ENCODE peak calls at places on chromosomes 11 and 22, in ten cellular contexts. One of them, this sample, is unnamed.

GRCh38 chr11:61609970-61610347 is 29.1 kb upstream of the SYT7 start:
- DNase-seq in breast epithelium: no peak
- DNase-seq in chondrocyte: no peak
- DNase-seq in non-pigmented ciliary epithelial cell: no peak
- DNase-seq in epithelial cell of esophagus: peak; percentile 49
- DNase-seq in IMR-90: no peak
- DNase-seq in NCI-H345: peak; percentile 78
- DNase-seq in mucosa of gallbladder: no peak
- DNase-seq in endothelial cell: no peak
- DNase-seq in activated naive CD4-positive, alpha-beta T cell treated with anti-CD3 and anti-CD28 coated beads, Interleukin-2, amount 50 U/mL, for 16 hours: no peak
- DNase-seq in this sample: no peak

GRCh38 chr11:111086058-111086457 is 159.5 kb upstream of the POU2AF2 start:
- DNase-seq in breast epithelium: no peak
- DNase-seq in chondrocyte: no peak
- DNase-seq in non-pigmented ciliary epithelial cell: no peak
- DNase-seq in epithelial cell of esophagus: no peak
- DNase-seq in IMR-90: no peak
- DNase-seq in NCI-H345: peak; percentile 93
- DNase-seq in mucosa of gallbladder: no peak
- DNase-seq in endothelial cell: no peak
- DNase-seq in activated naive CD4-positive, alpha-beta T cell treated with anti-CD3 and anti-CD28 coated beads, Interleukin-2, amount 50 U/mL, for 16 hours: no peak
- DNase-seq in this sample: no peak

GRCh38 chr22:29457730-29458129 is 19.3 kb downstream of the RFPL1 start:
- DNase-seq in breast epithelium: no peak
- DNase-seq in chondrocyte: peak; percentile 25
- DNase-seq in non-pigmented ciliary epithelial cell: peak; percentile 4
- DNase-seq in epithelial cell of esophagus: peak; percentile 47
- DNase-seq in IMR-90: peak; percentile 37
- DNase-seq in NCI-H345: peak; percentile 5
- DNase-seq in mucosa of gallbladder: no peak
- DNase-seq in endothelial cell: peak; percentile 49
- DNase-seq in activated naive CD4-positive, alpha-beta T cell treated with anti-CD3 and anti-CD28 coated beads, Interleukin-2, amount 50 U/mL, for 16 hours: no peak
- DNase-seq in this sample: peak; percentile 38

GRCh38 chr11:44621140-44621681 is 55.7 kb downstream of the CD82 start:
- DNase-seq in breast epithelium: peak; percentile 21
- DNase-seq in chondrocyte: peak; percentile 78
- DNase-seq in non-pigmented ciliary epithelial cell: no peak
- DNase-seq in epithelial cell of esophagus: peak; percentile 62
- DNase-seq in IMR-90: peak; percentile 41
- DNase-seq in NCI-H345: peak; percentile 74
- DNase-seq in mucosa of gallbladder: peak; percentile 68
- DNase-seq in endothelial cell: peak; percentile 89
- DNase-seq in activated naive CD4-positive, alpha-beta T cell treated with anti-CD3 and anti-CD28 coated beads, Interleukin-2, amount 50 U/mL, for 16 hours: peak; percentile 57
- DNase-seq in this sample: peak; percentile 91

GRCh38 chr11:92739020-92739419 is 230.4 kb upstream of the MTNR1B start:
- DNase-seq in breast epithelium: no peak
- DNase-seq in chondrocyte: no peak
- DNase-seq in non-pigmented ciliary epithelial cell: no peak
- DNase-seq in epithelial cell of esophagus: peak; percentile 24
- DNase-seq in IMR-90: peak; percentile 29
- DNase-seq in NCI-H345: no peak
- DNase-seq in mucosa of gallbladder: no peak
- DNase-seq in endothelial cell: no peak
- DNase-seq in activated naive CD4-positive, alpha-beta T cell treated with anti-CD3 and anti-CD28 coated beads, Interleukin-2, amount 50 U/mL, for 16 hours: no peak
- DNase-seq in this sample: no peak

GRCh38 chr11:65565624-65566453 is 4.4 kb upstream of the ZNRD2 start:
- DNase-seq in breast epithelium: no peak
- DNase-seq in chondrocyte: no peak
- DNase-seq in non-pigmented ciliary epithelial cell: no peak
- DNase-seq in epithelial cell of esophagus: no peak
- DNase-seq in IMR-90: peak; percentile 35
- DNase-seq in NCI-H345: no peak
- DNase-seq in mucosa of gallbladder: no peak
- DNase-seq in endothelial cell: no peak
- DNase-seq in activated naive CD4-positive, alpha-beta T cell treated with anti-CD3 and anti-CD28 coated beads, Interleukin-2, amount 50 U/mL, for 16 hours: no peak
- DNase-seq in this sample: no peak

GRCh38 chr11:134372536-134372935 is 39.5 kb downstream of the B3GAT1 start:
- DNase-seq in breast epithelium: no peak
- DNase-seq in chondrocyte: peak; percentile 75
- DNase-seq in non-pigmented ciliary epithelial cell: no peak
- DNase-seq in epithelial cell of esophagus: no peak
- DNase-seq in IMR-90: no peak
- DNase-seq in NCI-H345: no peak
- DNase-seq in mucosa of gallbladder: no peak
- DNase-seq in endothelial cell: no peak
- DNase-seq in activated naive CD4-positive, alpha-beta T cell treated with anti-CD3 and anti-CD28 coated beads, Interleukin-2, amount 50 U/mL, for 16 hours: no peak
- DNase-seq in this sample: no peak

GRCh38 chr11:77353131-77353530 is 51.6 kb upstream of the GDPD4 start:
- DNase-seq in breast epithelium: no peak
- DNase-seq in chondrocyte: no peak
- DNase-seq in non-pigmented ciliary epithelial cell: no peak
- DNase-seq in epithelial cell of esophagus: no peak
- DNase-seq in IMR-90: no peak
- DNase-seq in NCI-H345: no peak
- DNase-seq in mucosa of gallbladder: no peak
- DNase-seq in endothelial cell: no peak
- DNase-seq in activated naive CD4-positive, alpha-beta T cell treated with anti-CD3 and anti-CD28 coated beads, Interleukin-2, amount 50 U/mL, for 16 hours: no peak
- DNase-seq in this sample: no peak

GRCh38 chr11:76493626-76494539 is 49.1 kb downstream of the EMSY start:
- DNase-seq in breast epithelium: no peak
- DNase-seq in chondrocyte: no peak
- DNase-seq in non-pigmented ciliary epithelial cell: no peak
- DNase-seq in epithelial cell of esophagus: no peak
- DNase-seq in IMR-90: no peak
- DNase-seq in NCI-H345: no peak
- DNase-seq in mucosa of gallbladder: no peak
- DNase-seq in endothelial cell: no peak
- DNase-seq in activated naive CD4-positive, alpha-beta T cell treated with anti-CD3 and anti-CD28 coated beads, Interleukin-2, amount 50 U/mL, for 16 hours: no peak
- DNase-seq in this sample: no peak

GRCh38 chr11:8229299-8230177 is 34.1 kb downstream of the LMO1 start:
- DNase-seq in breast epithelium: no peak
- DNase-seq in chondrocyte: peak; percentile 63
- DNase-seq in non-pigmented ciliary epithelial cell: no peak
- DNase-seq in epithelial cell of esophagus: peak; percentile 71
- DNase-seq in IMR-90: no peak
- DNase-seq in NCI-H345: peak; percentile 73
- DNase-seq in mucosa of gallbladder: no peak
- DNase-seq in endothelial cell: no peak
- DNase-seq in activated naive CD4-positive, alpha-beta T cell treated with anti-CD3 and anti-CD28 coated beads, Interleukin-2, amount 50 U/mL, for 16 hours: no peak
- DNase-seq in this sample: no peak

GRCh38 chr11:44780940-44781631 is 54.3 kb downstream of the TSPAN18 start:
- DNase-seq in breast epithelium: no peak
- DNase-seq in chondrocyte: no peak
- DNase-seq in non-pigmented ciliary epithelial cell: no peak
- DNase-seq in epithelial cell of esophagus: no peak
- DNase-seq in IMR-90: peak; percentile 50
- DNase-seq in NCI-H345: no peak
- DNase-seq in mucosa of gallbladder: peak; percentile 24
- DNase-seq in endothelial cell: no peak
- DNase-seq in activated naive CD4-positive, alpha-beta T cell treated with anti-CD3 and anti-CD28 coated beads, Interleukin-2, amount 50 U/mL, for 16 hours: no peak
- DNase-seq in this sample: no peak

GRCh38 chr22:20930004-20930403 is 12.8 kb downstream of the CRKL start:
- DNase-seq in breast epithelium: no peak
- DNase-seq in chondrocyte: no peak
- DNase-seq in non-pigmented ciliary epithelial cell: no peak
- DNase-seq in epithelial cell of esophagus: no peak
- DNase-seq in IMR-90: no peak
- DNase-seq in NCI-H345: no peak
- DNase-seq in mucosa of gallbladder: no peak
- DNase-seq in endothelial cell: no peak
- DNase-seq in activated naive CD4-positive, alpha-beta T cell treated with anti-CD3 and anti-CD28 coated beads, Interleukin-2, amount 50 U/mL, for 16 hours: no peak
- DNase-seq in this sample: no peak

GRCh38 chr22:46355369-46355995 is 20.0 kb downstream of the TRMU start:
- DNase-seq in breast epithelium: peak; percentile 47
- DNase-seq in chondrocyte: no peak
- DNase-seq in non-pigmented ciliary epithelial cell: no peak
- DNase-seq in epithelial cell of esophagus: peak; percentile 68
- DNase-seq in IMR-90: peak; percentile 40
- DNase-seq in NCI-H345: peak; percentile 30
- DNase-seq in mucosa of gallbladder: peak; percentile 55
- DNase-seq in endothelial cell: peak; percentile 83
- DNase-seq in activated naive CD4-positive, alpha-beta T cell treated with anti-CD3 and anti-CD28 coated beads, Interleukin-2, amount 50 U/mL, for 16 hours: peak; percentile 60
- DNase-seq in this sample: peak; percentile 92

GRCh38 chr11:69400769-69401590 is 80.5 kb upstream of the LINC01488 start:
- DNase-seq in breast epithelium: no peak
- DNase-seq in chondrocyte: peak; percentile 71
- DNase-seq in non-pigmented ciliary epithelial cell: no peak
- DNase-seq in epithelial cell of esophagus: no peak
- DNase-seq in IMR-90: no peak
- DNase-seq in NCI-H345: no peak
- DNase-seq in mucosa of gallbladder: no peak
- DNase-seq in endothelial cell: no peak
- DNase-seq in activated naive CD4-positive, alpha-beta T cell treated with anti-CD3 and anti-CD28 coated beads, Interleukin-2, amount 50 U/mL, for 16 hours: no peak
- DNase-seq in this sample: no peak

GRCh38 chr22:27105142-27106025 is 448.0 kb downstream of the MIAT start:
- DNase-seq in breast epithelium: peak; percentile 31
- DNase-seq in chondrocyte: no peak
- DNase-seq in non-pigmented ciliary epithelial cell: peak; percentile 90
- DNase-seq in epithelial cell of esophagus: peak; percentile 59
- DNase-seq in IMR-90: peak; percentile 86
- DNase-seq in NCI-H345: no peak
- DNase-seq in mucosa of gallbladder: peak; percentile 75
- DNase-seq in endothelial cell: no peak
- DNase-seq in activated naive CD4-positive, alpha-beta T cell treated with anti-CD3 and anti-CD28 coated beads, Interleukin-2, amount 50 U/mL, for 16 hours: no peak
- DNase-seq in this sample: no peak

GRCh38 chr22:17634696-17635095 is 3.9 kb upstream of the BCL2L13 start:
- DNase-seq in breast epithelium: no peak
- DNase-seq in chondrocyte: no peak
- DNase-seq in non-pigmented ciliary epithelial cell: no peak
- DNase-seq in epithelial cell of esophagus: peak; percentile 85
- DNase-seq in IMR-90: no peak
- DNase-seq in NCI-H345: no peak
- DNase-seq in mucosa of gallbladder: no peak
- DNase-seq in endothelial cell: no peak
- DNase-seq in activated naive CD4-positive, alpha-beta T cell treated with anti-CD3 and anti-CD28 coated beads, Interleukin-2, amount 50 U/mL, for 16 hours: no peak
- DNase-seq in this sample: no peak

GRCh38 chr11:57279131-57279530 is 42.1 kb upstream of the APLNR start:
- DNase-seq in breast epithelium: no peak
- DNase-seq in chondrocyte: no peak
- DNase-seq in non-pigmented ciliary epithelial cell: no peak
- DNase-seq in epithelial cell of esophagus: peak; percentile 71
- DNase-seq in IMR-90: peak; percentile 77
- DNase-seq in NCI-H345: no peak
- DNase-seq in mucosa of gallbladder: no peak
- DNase-seq in endothelial cell: no peak
- DNase-seq in activated naive CD4-positive, alpha-beta T cell treated with anti-CD3 and anti-CD28 coated beads, Interleukin-2, amount 50 U/mL, for 16 hours: no peak
- DNase-seq in this sample: no peak

GRCh38 chr11:30585892-30586250 is 282 bp downstream of the MPPED2 start:
- DNase-seq in breast epithelium: peak; percentile 19
- DNase-seq in chondrocyte: no peak
- DNase-seq in non-pigmented ciliary epithelial cell: no peak
- DNase-seq in epithelial cell of esophagus: no peak
- DNase-seq in IMR-90: no peak
- DNase-seq in NCI-H345: no peak
- DNase-seq in mucosa of gallbladder: peak; percentile 23
- DNase-seq in endothelial cell: peak; percentile 63
- DNase-seq in activated naive CD4-positive, alpha-beta T cell treated with anti-CD3 and anti-CD28 coated beads, Interleukin-2, amount 50 U/mL, for 16 hours: no peak
- DNase-seq in this sample: peak; percentile 78

GRCh38 chr11:111449158-111449557 is 63.0 kb downstream of the BTG4 start:
- DNase-seq in breast epithelium: no peak
- DNase-seq in chondrocyte: peak; percentile 44
- DNase-seq in non-pigmented ciliary epithelial cell: no peak
- DNase-seq in epithelial cell of esophagus: no peak
- DNase-seq in IMR-90: no peak
- DNase-seq in NCI-H345: no peak
- DNase-seq in mucosa of gallbladder: no peak
- DNase-seq in endothelial cell: no peak
- DNase-seq in activated naive CD4-positive, alpha-beta T cell treated with anti-CD3 and anti-CD28 coated beads, Interleukin-2, amount 50 U/mL, for 16 hours: no peak
- DNase-seq in this sample: no peak

GRCh38 chr11:114279778-114280532 is 16.2 kb upstream of the NNMT start:
- DNase-seq in breast epithelium: no peak
- DNase-seq in chondrocyte: no peak
- DNase-seq in non-pigmented ciliary epithelial cell: no peak
- DNase-seq in epithelial cell of esophagus: peak; percentile 80
- DNase-seq in IMR-90: peak; percentile 61
- DNase-seq in NCI-H345: no peak
- DNase-seq in mucosa of gallbladder: no peak
- DNase-seq in endothelial cell: no peak
- DNase-seq in activated naive CD4-positive, alpha-beta T cell treated with anti-CD3 and anti-CD28 coated beads, Interleukin-2, amount 50 U/mL, for 16 hours: no peak
- DNase-seq in this sample: no peak